ENCODE peak calls at places on chromosomes 5 and 9, in five cellular contexts. One of them, this sample, is unnamed. For H3K27me3, the result is how much of the 10 kb centered on the place peaks cover.

GRCh38 chr5:112907166-112907611 is 14.8 kb downstream of the REEP5 start:
- DNase-seq in adrenal gland: no peak
- DNase-seq in CD8-positive, alpha-beta T cell: no peak
- DNase-seq in uterus: no peak
- DNase-seq in PC-3: no peak
- DNase-seq in this sample: no peak

GRCh38 chr9:87108639-87109038 is 161.3 kb upstream of the GAS1 start:
- DNase-seq in adrenal gland: no peak
- DNase-seq in CD8-positive, alpha-beta T cell: no peak
- DNase-seq in uterus: no peak
- DNase-seq in PC-3: no peak
- DNase-seq in this sample: no peak

GRCh38 chr9:33294670-33295432 is 4.5 kb downstream of the NFX1 start:
- DNase-seq in adrenal gland: no peak
- DNase-seq in CD8-positive, alpha-beta T cell: no peak
- DNase-seq in uterus: no peak
- DNase-seq in PC-3: no peak
- DNase-seq in this sample: no peak

GRCh38 chr9:37800631-37801286 is at the start of gene DCAF10:
- DNase-seq in adrenal gland: peak
- DNase-seq in CD8-positive, alpha-beta T cell: peak
- DNase-seq in uterus: peak
- DNase-seq in PC-3: peak
- DNase-seq in this sample: peak

GRCh38 chr9:72945391-72945790 is 7.5 kb downstream of the ALDH1A1 start:
- DNase-seq in adrenal gland: no peak
- DNase-seq in CD8-positive, alpha-beta T cell: no peak
- DNase-seq in uterus: no peak
- DNase-seq in PC-3: no peak
- DNase-seq in this sample: no peak

GRCh38 chr5:52560366-52560765 is 227.3 kb upstream of the ITGA1 start:
- DNase-seq in adrenal gland: no peak
- DNase-seq in CD8-positive, alpha-beta T cell: no peak
- DNase-seq in uterus: no peak
- DNase-seq in PC-3: peak
- DNase-seq in this sample: peak

GRCh38 chr9:106697799-106698591 is 165.0 kb upstream of the ZNF462 start:
- DNase-seq in adrenal gland: peak
- DNase-seq in CD8-positive, alpha-beta T cell: no peak
- DNase-seq in uterus: peak
- DNase-seq in PC-3: no peak
- DNase-seq in this sample: peak

GRCh38 chr5:168786142-168786541 is 207.0 kb upstream of the PANK3 start:
- DNase-seq in adrenal gland: no peak
- DNase-seq in CD8-positive, alpha-beta T cell: no peak
- DNase-seq in uterus: no peak
- DNase-seq in PC-3: peak
- DNase-seq in this sample: no peak

GRCh38 chr5:37391591-37391990 is 12.5 kb downstream of the WDR70 start:
- DNase-seq in adrenal gland: no peak
- DNase-seq in CD8-positive, alpha-beta T cell: no peak
- DNase-seq in uterus: no peak
- DNase-seq in PC-3: no peak
- DNase-seq in this sample: no peak

GRCh38 chr5:116652196-116652729 is 77.6 kb upstream of the SEMA6A start:
- DNase-seq in adrenal gland: peak
- DNase-seq in CD8-positive, alpha-beta T cell: no peak
- DNase-seq in uterus: no peak
- DNase-seq in PC-3: no peak
- DNase-seq in this sample: peak

GRCh38 chr9:34332370-34332964 is 3.1 kb downstream of the NUDT2 start:
- DNase-seq in adrenal gland: no peak
- DNase-seq in CD8-positive, alpha-beta T cell: no peak
- DNase-seq in uterus: no peak
- DNase-seq in PC-3: peak
- DNase-seq in this sample: peak

GRCh38 chr9:90841615-90842014 is 40.0 kb downstream of the SYK start:
- DNase-seq in adrenal gland: no peak
- DNase-seq in CD8-positive, alpha-beta T cell: no peak
- DNase-seq in uterus: no peak
- DNase-seq in PC-3: no peak
- DNase-seq in this sample: no peak

GRCh38 chr5:72246239-72246580 is 73.8 kb downstream of the MRPS27 start:
- DNase-seq in adrenal gland: no peak
- DNase-seq in CD8-positive, alpha-beta T cell: no peak
- DNase-seq in uterus: no peak
- DNase-seq in PC-3: no peak
- DNase-seq in this sample: peak

GRCh38 chr9:108634669-108635462 is 220.9 kb downstream of the ACTL7B start:
- DNase-seq in adrenal gland: no peak
- DNase-seq in CD8-positive, alpha-beta T cell: no peak
- DNase-seq in uterus: no peak
- DNase-seq in PC-3: peak
- DNase-seq in this sample: peak

GRCh38 chr5:133977858-133978257 is 9.4 kb upstream of the C5orf15 start:
- DNase-seq in adrenal gland: no peak
- DNase-seq in CD8-positive, alpha-beta T cell: no peak
- DNase-seq in uterus: no peak
- DNase-seq in PC-3: no peak
- DNase-seq in this sample: peak

GRCh38 chr9:127452481-127453092 is 1.3 kb downstream of the LRSAM1 start:
- DNase-seq in adrenal gland: peak
- DNase-seq in CD8-positive, alpha-beta T cell: no peak
- DNase-seq in uterus: peak
- DNase-seq in PC-3: peak
- DNase-seq in this sample: no peak

GRCh38 chr9:92350129-92350739 is 24.5 kb downstream of the CENPP start:
- DNase-seq in adrenal gland: no peak
- DNase-seq in CD8-positive, alpha-beta T cell: no peak
- DNase-seq in uterus: no peak
- DNase-seq in PC-3: no peak
- DNase-seq in this sample: no peak

GRCh38 chr9:69168709-69169217 is 5.3 kb upstream of the TJP2 start:
- DNase-seq in adrenal gland: peak
- DNase-seq in CD8-positive, alpha-beta T cell: peak
- DNase-seq in uterus: no peak
- DNase-seq in PC-3: peak
- DNase-seq in this sample: peak

GRCh38 chr9:127567119-127567897 is 44.8 kb upstream of the STXBP1 start:
- DNase-seq in adrenal gland: peak
- DNase-seq in CD8-positive, alpha-beta T cell: no peak
- DNase-seq in uterus: peak
- DNase-seq in PC-3: peak
- DNase-seq in this sample: no peak

GRCh38 chr5:179134511-179134910 is 74.3 kb downstream of the ZNF354C start:
- DNase-seq in adrenal gland: no peak
- DNase-seq in CD8-positive, alpha-beta T cell: no peak
- DNase-seq in uterus: no peak
- DNase-seq in PC-3: no peak
- DNase-seq in this sample: no peak
- H3K4me3 ChIP-seq in adrenal gland: no peak
- H3K4me3 ChIP-seq in CD8-positive, alpha-beta T cell: no peak
- H3K4me3 ChIP-seq in uterus: no peak
- H3K4me3 ChIP-seq in PC-3: no peak
- H3K4me3 ChIP-seq in this sample: no peak

GRCh38 chr9:129481824-129482511 is 138.9 kb downstream of the C9orf50 start:
- DNase-seq in adrenal gland: peak
- DNase-seq in CD8-positive, alpha-beta T cell: no peak
- DNase-seq in uterus: peak
- DNase-seq in PC-3: no peak
- DNase-seq in this sample: no peak
- TF ChIP-seq CTCF in adrenal gland: no peak
- TF ChIP-seq CTCF in CD8-positive, alpha-beta T cell: no peak
- TF ChIP-seq CTCF in uterus: peak
- TF ChIP-seq CTCF in PC-3: peak
- TF ChIP-seq CTCF in this sample: peak

GRCh38 chr9:24817756-24818155 is 272.1 kb upstream of the IZUMO3 start:
- DNase-seq in adrenal gland: no peak
- DNase-seq in CD8-positive, alpha-beta T cell: no peak
- DNase-seq in uterus: no peak
- DNase-seq in PC-3: no peak
- DNase-seq in this sample: no peak
- H3K27me3 ChIP-seq in adrenal gland: under half
- H3K27me3 ChIP-seq in CD8-positive, alpha-beta T cell: under half
- H3K27me3 ChIP-seq in uterus: under half
- H3K27me3 ChIP-seq in PC-3: under half
- H3K27me3 ChIP-seq in this sample: under half

GRCh38 chr9:70407081-70407503 is 7.4 kb downstream of the KLF9 start:
- DNase-seq in adrenal gland: no peak
- DNase-seq in CD8-positive, alpha-beta T cell: no peak
- DNase-seq in uterus: peak
- DNase-seq in PC-3: no peak
- DNase-seq in this sample: peak

GRCh38 chr9:70410368-70410767 is 4.1 kb downstream of the KLF9 start:
- DNase-seq in adrenal gland: no peak
- DNase-seq in CD8-positive, alpha-beta T cell: no peak
- DNase-seq in uterus: no peak
- DNase-seq in PC-3: no peak
- DNase-seq in this sample: no peak

GRCh38 chr9:70409800-70410199 is 4.7 kb downstream of the KLF9 start:
- DNase-seq in adrenal gland: no peak
- DNase-seq in CD8-positive, alpha-beta T cell: no peak
- DNase-seq in uterus: no peak
- DNase-seq in PC-3: no peak
- DNase-seq in this sample: no peak

GRCh38 chr9:70409280-70409679 is 5.2 kb downstream of the KLF9 start:
- DNase-seq in adrenal gland: no peak
- DNase-seq in CD8-positive, alpha-beta T cell: no peak
- DNase-seq in uterus: no peak
- DNase-seq in PC-3: no peak
- DNase-seq in this sample: no peak

GRCh38 chr9:70408393-70409040 is 5.9 kb downstream of the KLF9 start:
- DNase-seq in adrenal gland: no peak
- DNase-seq in CD8-positive, alpha-beta T cell: no peak
- DNase-seq in uterus: peak
- DNase-seq in PC-3: no peak
- DNase-seq in this sample: no peak
- H3K4me3 ChIP-seq in adrenal gland: no peak
- H3K4me3 ChIP-seq in CD8-positive, alpha-beta T cell: no peak
- H3K4me3 ChIP-seq in uterus: peak
- H3K4me3 ChIP-seq in PC-3: no peak
- H3K4me3 ChIP-seq in this sample: no peak

DNA sequence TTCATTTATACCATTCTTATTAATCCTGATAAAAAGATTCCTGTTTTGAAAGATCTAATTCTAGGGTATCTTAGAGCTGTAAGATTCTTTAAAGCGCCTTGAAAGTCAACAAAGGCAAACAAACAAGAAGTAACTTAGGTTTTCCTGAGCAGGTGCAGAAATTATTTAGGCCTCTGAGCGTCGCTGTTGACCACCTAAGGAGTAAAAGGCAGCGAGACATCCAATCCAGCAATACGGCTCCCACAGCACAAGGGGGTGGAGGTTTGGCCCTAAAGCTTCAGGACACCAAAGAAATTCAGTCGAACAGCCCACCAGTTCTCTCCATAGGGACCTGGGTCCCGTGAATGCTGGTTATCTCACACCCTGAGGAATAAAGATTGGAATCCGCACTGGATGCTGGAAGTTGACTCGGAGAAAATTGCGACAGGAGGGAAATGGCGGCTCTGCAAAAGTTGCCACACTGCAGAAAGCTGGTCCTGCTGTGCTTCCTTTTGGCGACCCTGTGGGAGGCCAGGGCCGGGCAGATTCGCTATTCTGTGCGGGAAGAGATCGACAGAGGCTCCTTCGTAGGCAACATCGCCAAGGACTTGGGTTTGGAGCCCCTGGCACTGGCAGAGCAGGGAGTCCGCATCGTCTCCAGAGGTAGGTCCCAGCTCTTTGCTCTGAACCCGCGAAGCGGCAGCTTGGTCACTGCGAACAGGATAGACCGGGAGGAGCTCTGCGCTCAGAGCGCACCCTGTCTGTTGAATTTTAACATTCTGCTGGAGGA is at the start of gene PCDHGA2:
- DNase-seq in adrenal gland: no peak
- DNase-seq in CD8-positive, alpha-beta T cell: no peak
- DNase-seq in uterus: no peak
- DNase-seq in PC-3: peak
- DNase-seq in this sample: peak
- TF ChIP-seq CTCF in adrenal gland: peak
- TF ChIP-seq CTCF in CD8-positive, alpha-beta T cell: no peak
- TF ChIP-seq CTCF in uterus: peak
- TF ChIP-seq CTCF in PC-3: peak
- TF ChIP-seq CTCF in this sample: peak

GRCh38 chr5:141704782-141705297 is 22.8 kb upstream of the ARAP3 start:
- DNase-seq in adrenal gland: no peak
- DNase-seq in CD8-positive, alpha-beta T cell: no peak
- DNase-seq in uterus: no peak
- DNase-seq in PC-3: no peak
- DNase-seq in this sample: no peak
- H3K27me3 ChIP-seq in adrenal gland: under half
- H3K27me3 ChIP-seq in CD8-positive, alpha-beta T cell: under half
- H3K27me3 ChIP-seq in uterus: under half
- H3K27me3 ChIP-seq in PC-3: under half
- H3K27me3 ChIP-seq in this sample: under half

DNA sequence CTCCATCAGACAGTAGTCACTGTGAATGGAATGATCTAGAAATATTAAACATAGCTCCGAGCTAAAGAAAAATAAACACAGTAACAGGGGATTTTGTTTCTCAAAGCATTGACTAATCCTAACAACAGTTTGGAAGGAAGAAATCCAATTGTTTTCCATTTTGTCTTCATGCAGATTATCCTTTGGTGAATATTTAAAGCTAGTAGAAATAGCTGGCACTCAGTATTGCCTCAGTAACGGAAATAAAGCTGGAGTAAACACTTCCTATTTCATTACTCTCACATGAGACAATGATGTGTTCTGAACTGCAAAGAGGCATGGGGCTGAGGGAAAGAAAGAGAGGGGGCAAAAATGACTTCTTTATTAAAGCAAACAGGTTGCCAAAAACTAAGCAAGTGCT is 99.9 kb downstream of the SEMA5A start:
- DNase-seq in adrenal gland: no peak
- DNase-seq in CD8-positive, alpha-beta T cell: no peak
- DNase-seq in uterus: no peak
- DNase-seq in PC-3: no peak
- DNase-seq in this sample: no peak
- H3K4me3 ChIP-seq in adrenal gland: no peak
- H3K4me3 ChIP-seq in CD8-positive, alpha-beta T cell: no peak
- H3K4me3 ChIP-seq in uterus: no peak
- H3K4me3 ChIP-seq in PC-3: no peak
- H3K4me3 ChIP-seq in this sample: no peak

DNA sequence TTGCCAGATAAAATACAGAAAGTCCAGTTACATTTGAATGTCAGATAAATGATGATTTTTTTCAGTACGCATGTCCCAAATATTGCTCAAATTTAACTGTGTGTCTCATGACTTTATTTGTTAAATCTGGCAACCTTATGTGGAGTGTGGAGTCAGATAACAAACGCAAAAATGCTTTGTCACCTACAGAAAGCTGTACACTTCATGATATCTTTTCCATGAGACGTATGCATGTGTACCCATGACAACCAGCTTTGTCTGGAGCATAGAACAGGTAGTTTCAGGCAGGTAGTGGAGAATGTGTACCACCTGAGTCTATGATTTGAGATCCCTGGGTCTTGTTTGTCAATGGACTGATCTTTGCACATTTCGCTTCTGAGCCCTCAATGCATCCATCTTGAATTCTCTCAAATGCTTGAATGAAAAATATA is 105.5 kb upstream of the CPEB4 start:
- DNase-seq in adrenal gland: no peak
- DNase-seq in CD8-positive, alpha-beta T cell: no peak
- DNase-seq in uterus: no peak
- DNase-seq in PC-3: no peak
- DNase-seq in this sample: no peak
- TF ChIP-seq CTCF in adrenal gland: no peak
- TF ChIP-seq CTCF in CD8-positive, alpha-beta T cell: no peak
- TF ChIP-seq CTCF in uterus: no peak
- TF ChIP-seq CTCF in PC-3: no peak
- TF ChIP-seq CTCF in this sample: no peak